ENCODE peak calls at places on chromosomes 16 and 17, in ten cellular contexts. O is neuronal stem cell, B is GM23338, F is HAP-1, G is AG04450, H is mucosa of descending colon, C is AG10803, E is endodermal cell, V is uterus, D is astrocyte of the spinal cord. T is an unnamed sample.

GRCh38 chr17:63848834-63849689 is 6.6 kb upstream of the SMARCD2 start:
- DNase-seq in B (peak), G (peak), E (peak), F (no peak), D (peak), H (peak), C (peak), O (peak), V (peak), T (peak)

GRCh38 chr16:56771558-56772279 is 41.8 kb downstream of the NUP93 start:
- DNase-seq in C (no peak), F (no peak), G (no peak), E (no peak), O (no peak), B (no peak), V (no peak), D (no peak), H (no peak), T (no peak)

GRCh38 chr17:28993013-28993600 is 12.7 kb downstream of the SEZ6 start:
- DNase-seq in D (no peak), G (no peak), F (no peak), B (no peak), C (no peak), E (no peak), V (no peak), H (no peak), O (no peak), T (no peak)

GRCh38 chr17:2421315-2422147 is 20.7 kb upstream of the MNT start:
- DNase-seq in D (no peak), C (no peak), F (no peak), G (no peak), O (no peak), B (peak), H (no peak), V (no peak), E (peak), T (no peak)

GRCh38 chr17:36592316-36592710 is 634 bp downstream of the DHRS11 start:
- DNase-seq in D (no peak), E (peak), V (no peak), B (peak), H (peak), G (no peak), C (no peak), O (peak), F (no peak), T (no peak)

GRCh38 chr17:74598346-74599022 is 6.4 kb upstream of the CD300LD start:
- DNase-seq in O (no peak), G (no peak), V (no peak), E (no peak), F (no peak), H (no peak), C (no peak), B (no peak), D (no peak), T (no peak)

GRCh38 chr16:2515180-2515803 is 1.5 kb downstream of the ATP6V0C start:
- DNase-seq in G (no peak), D (no peak), F (no peak), O (no peak), C (peak), E (peak), V (peak), H (no peak), B (no peak), T (no peak)

GRCh38 chr17:5943991-5944390 is 126.2 kb upstream of the WSCD1 start:
- DNase-seq in D (no peak), G (no peak), O (no peak), F (no peak), E (no peak), C (no peak), B (no peak), H (no peak), V (no peak), T (no peak)

GRCh38 chr17:18259621-18260331 is 686 bp upstream of the MIEF2 start:
- DNase-seq in D (no peak), F (no peak), B (no peak), G (no peak), C (peak), V (no peak), H (no peak), E (no peak), O (no peak), T (no peak)

GRCh38 chr17:41352597-41353366 is 2.2 kb upstream of the KRT33A start:
- DNase-seq in V (no peak), F (no peak), B (peak), O (no peak), C (no peak), H (no peak), D (no peak), E (peak), G (no peak), T (no peak)

GRCh38 chr16:47970291-47970931 is 185.4 kb downstream of the ABCC12 start:
- DNase-seq in V (no peak), B (peak), O (peak), F (peak), C (peak), D (peak), G (peak), E (peak), H (no peak), T (peak)

GRCh38 chr17:66944365-66945203 is 19.9 kb upstream of the CACNG4 start:
- DNase-seq in D (no peak), E (peak), V (no peak), C (no peak), F (no peak), B (peak), O (no peak), G (no peak), H (no peak), T (peak)

GRCh38 chr17:46876353-46876887 is 25.0 kb downstream of the WNT9B start:
- DNase-seq in B (peak), V (no peak), G (no peak), E (peak), H (peak), C (no peak), D (no peak), F (no peak), O (no peak), T (no peak)

GRCh38 chr16:56911771-56912541 is 20.0 kb upstream of the HERPUD1 start:
- DNase-seq in E (no peak), F (no peak), O (no peak), B (no peak), V (no peak), H (peak), C (peak), D (no peak), G (no peak), T (peak)

GRCh38 chr16:72094266-72094610 is 591 bp downstream of the DHX38 start:
- DNase-seq in V (no peak), G (no peak), F (no peak), H (peak), E (no peak), C (peak), B (peak), O (no peak), D (no peak), T (no peak)

GRCh38 chr17:42898147-42898807 is 2.3 kb upstream of the G6PC1 start:
- DNase-seq in G (no peak), H (no peak), D (no peak), O (no peak), C (no peak), V (no peak), E (peak), B (no peak), F (no peak), T (no peak)

GRCh38 chr17:82449136-82449882 is 1.2 kb downstream of the CYBC1 start:
- DNase-seq in B (peak), E (peak), C (no peak), V (no peak), D (no peak), H (peak), O (no peak), G (no peak), F (no peak), T (no peak)

GRCh38 chr16:84553873-84554399 is 49.5 kb upstream of the MEAK7 start:
- DNase-seq in G (no peak), O (no peak), F (no peak), V (no peak), E (no peak), D (no peak), B (no peak), C (no peak), H (no peak), T (no peak)

GRCh38 chr16:10616744-10617640 is 36.6 kb upstream of the EMP2 start:
- DNase-seq in C (peak), B (peak), D (peak), H (peak), O (no peak), E (peak), G (no peak), V (peak), F (no peak), T (peak)

GRCh38 chr17:1643293-1643998 is 2.1 kb downstream of the SCARF1 start:
- DNase-seq in C (peak), H (peak), D (no peak), B (peak), O (peak), G (no peak), E (peak), F (no peak), V (no peak), T (no peak)

GRCh38 chr16:50326835-50327465 is 41.8 kb downstream of the BRD7 start:
- DNase-seq in H (peak), E (peak), F (no peak), B (peak), G (no peak), D (peak), V (no peak), O (peak), C (peak), T (peak)

GRCh38 chr17:38981640-38982039 is 14.4 kb upstream of the FBXO47 start:
- DNase-seq in V (no peak), E (peak), D (no peak), G (no peak), H (no peak), B (no peak), F (no peak), O (no peak), C (peak), T (peak)

GRCh38 chr17:45222273-45222993 is 748 bp downstream of the FMNL1 start:
- DNase-seq in F (no peak), D (no peak), V (no peak), O (no peak), B (peak), G (no peak), H (no peak), C (no peak), E (peak), T (no peak)

GRCh38 chr17:80781188-80781577 is 210.5 kb upstream of the CHMP6 start:
- DNase-seq in V (no peak), B (no peak), G (no peak), C (no peak), H (no peak), E (no peak), D (no peak), O (no peak), F (no peak), T (no peak)

GRCh38 chr17:1511290-1511689 is 5.1 kb downstream of the INPP5K start:
- DNase-seq in V (no peak), D (no peak), O (no peak), E (no peak), F (no peak), C (no peak), G (no peak), H (no peak), B (no peak), T (peak)

GRCh38 chr16:48462146-48462740 is 77.0 kb upstream of the SIAH1 start:
- DNase-seq in E (no peak), F (no peak), G (no peak), O (no peak), V (no peak), C (no peak), B (no peak), H (no peak), D (no peak), T (peak)

GRCh38 chr16:65757064-65757463 is 609.4 kb upstream of the CDH5 start:
- DNase-seq in B (no peak), D (no peak), O (no peak), F (no peak), V (peak), H (no peak), C (no peak), E (no peak), G (no peak), T (peak)

GRCh38 chr16:66552288-66553143 is at the start of gene CKLF:
- DNase-seq in D (peak), B (peak), O (peak), F (peak), V (peak), G (peak), H (peak), E (peak), C (peak), T (peak)

GRCh38 chr17:2155482-2156051 is 100.7 kb downstream of the HIC1 start:
- DNase-seq in H (no peak), F (no peak), G (no peak), B (no peak), V (no peak), C (no peak), D (no peak), O (no peak), E (no peak), T (no peak)

GRCh38 chr17:42843358-42843934 is 934 bp upstream of the AOC2 start:
- DNase-seq in V (no peak), C (peak), D (peak), F (peak), G (peak), H (peak), O (no peak), E (peak), B (peak), T (peak)

GRCh38 chr16:68247400-68247799 is 2.2 kb downstream of the PLA2G15 start:
- DNase-seq in V (no peak), D (no peak), C (no peak), B (no peak), G (no peak), F (no peak), O (no peak), E (no peak), H (no peak), T (no peak)

GRCh38 chr16:68249361-68249760 is 4.2 kb downstream of the PLA2G15 start:
- DNase-seq in H (no peak), G (no peak), B (no peak), O (no peak), F (no peak), D (no peak), E (no peak), C (no peak), V (no peak), T (no peak)

GRCh38 chr16:68246121-68246520 is 948 bp downstream of the PLA2G15 start:
- DNase-seq in D (no peak), V (no peak), F (no peak), B (no peak), E (no peak), O (no peak), G (no peak), H (no peak), C (no peak), T (no peak)

GRCh38 chr16:68246671-68247070 is 1.5 kb downstream of the PLA2G15 start:
- DNase-seq in V (no peak), F (no peak), B (no peak), O (no peak), D (no peak), G (no peak), E (no peak), C (peak), H (no peak), T (no peak)

DNA sequence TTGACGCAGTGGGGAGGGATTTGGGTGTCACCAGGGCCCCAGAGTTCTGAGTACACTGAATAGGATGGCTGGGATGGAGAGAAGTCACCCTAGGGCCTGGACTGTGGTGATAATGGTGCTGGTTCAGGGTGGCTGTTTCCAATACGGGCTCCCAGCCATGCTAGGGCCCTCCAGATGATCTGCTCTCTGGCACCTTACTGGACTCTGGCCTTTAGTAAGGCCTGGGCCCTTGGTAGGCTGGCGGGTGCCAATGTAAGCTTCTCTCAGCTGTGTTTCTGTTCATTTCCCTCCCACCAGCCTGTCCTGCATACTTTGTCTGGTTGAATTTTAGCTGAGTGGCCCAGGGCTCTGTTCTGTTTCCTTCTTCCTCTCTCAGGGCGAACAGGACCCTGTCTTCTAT is 2.8 kb downstream of the PLA2G15 start:
- DNase-seq in E (no peak), V (no peak), F (no peak), B (no peak), C (no peak), H (no peak), G (no peak), O (no peak), D (no peak), T (no peak)
- H3K4me3 ChIP-seq in E (no peak), V (no peak), F (no peak), B (no peak), C (no peak), H (no peak), G (no peak), O (no peak), D (no peak), T (no peak)

GRCh38 chr16:919658-920631 is 50.8 kb downstream of the LMF1 start:
- DNase-seq in H (peak), O (no peak), V (no peak), G (no peak), C (peak), F (no peak), B (no peak), E (no peak), D (peak), T (peak)
- H3K4me3 ChIP-seq in H (no peak), O (no peak), V (no peak), G (no peak), C (no peak), F (no peak), B (no peak), E (no peak), D (no peak), T (no peak)

DNA sequence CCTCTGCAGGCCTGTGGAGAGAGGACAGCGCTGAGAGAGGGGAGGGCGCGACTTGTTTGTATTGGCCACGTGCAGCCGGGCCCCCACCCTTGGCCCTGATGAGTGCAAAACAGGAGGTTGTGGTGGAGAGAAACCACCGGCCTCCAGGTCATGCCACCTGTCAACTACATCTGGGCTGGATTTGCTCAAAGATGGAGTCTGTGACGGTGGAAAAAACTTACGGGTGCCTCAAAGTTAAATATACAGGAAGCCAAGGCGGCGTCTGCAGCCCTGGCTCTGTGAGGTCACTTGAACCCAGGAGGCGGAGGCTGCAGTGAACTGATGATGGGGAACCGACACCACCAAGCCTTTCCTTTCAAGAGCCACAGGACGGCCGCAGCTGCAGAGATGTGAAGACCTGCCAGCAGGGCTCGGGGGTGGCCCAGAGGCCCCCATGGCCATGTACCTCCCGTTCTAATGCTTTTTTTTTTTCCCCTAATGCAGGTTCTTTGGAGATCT is 15.6 kb downstream of the C16orf74 start:
- DNase-seq in F (no peak), G (no peak), E (no peak), H (peak), B (no peak), C (no peak), O (no peak), V (no peak), D (no peak), T (no peak)
- H3K4me3 ChIP-seq in F (no peak), G (no peak), E (no peak), H (no peak), B (no peak), C (no peak), O (no peak), V (no peak), D (no peak), T (no peak)

DNA sequence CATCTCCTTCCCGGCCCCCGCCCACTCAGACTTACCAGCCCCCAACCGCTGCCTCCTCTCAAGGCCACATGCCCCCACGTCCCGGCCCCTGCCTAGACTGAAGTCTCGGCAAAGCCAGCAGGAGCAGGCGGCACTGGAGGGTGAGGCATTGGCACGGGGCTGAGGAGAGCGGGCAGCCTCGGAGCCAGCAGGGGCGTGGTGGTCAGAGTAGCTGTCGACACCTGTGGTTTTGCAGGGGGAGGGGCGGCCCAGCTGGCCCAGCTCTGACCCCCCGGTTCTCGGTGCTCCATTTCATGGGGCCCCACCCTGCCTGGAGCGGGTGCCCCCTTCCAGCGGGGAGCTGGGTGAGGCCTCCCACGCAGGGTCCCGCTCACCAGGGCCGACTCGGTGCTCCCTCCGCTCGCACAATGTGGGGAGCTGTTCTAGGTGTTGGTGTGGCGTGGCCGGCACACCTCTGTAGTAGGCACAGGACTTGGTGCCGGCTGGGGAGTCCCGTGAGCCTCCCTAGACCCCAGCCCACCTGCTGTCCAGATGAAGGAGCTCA is 4.7 kb downstream of the CDH15 start:
- DNase-seq in C (no peak), F (no peak), V (no peak), G (no peak), O (no peak), D (no peak), H (no peak), B (no peak), E (no peak), T (no peak)
- H3K4me3 ChIP-seq in C (no peak), F (no peak), V (no peak), G (no peak), O (no peak), D (no peak), H (no peak), B (no peak), E (no peak), T (no peak)

DNA sequence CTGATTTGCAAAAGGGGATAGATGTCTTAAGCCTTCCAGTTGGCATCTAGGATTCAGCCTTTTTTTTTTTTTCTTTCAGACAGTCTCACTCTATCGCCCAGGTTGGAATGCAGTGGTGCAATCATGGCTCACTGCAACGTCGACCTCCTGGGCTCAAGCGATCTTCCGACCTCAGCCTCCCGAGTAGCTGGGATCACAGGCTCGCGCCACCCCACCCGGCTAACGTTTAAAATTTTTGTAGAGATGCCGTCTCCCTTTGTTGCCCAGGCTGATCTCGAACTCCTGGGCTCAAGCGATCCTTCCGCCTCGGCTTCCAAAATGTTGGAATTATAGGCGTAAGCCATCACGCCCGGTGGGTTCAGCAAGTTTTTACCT is 571 bp upstream of the CCP110 start:
- DNase-seq in H (peak), O (no peak), G (no peak), C (no peak), D (no peak), V (peak), E (no peak), F (no peak), B (peak), T (no peak)
- H3K4me3 ChIP-seq in H (no peak), O (no peak), G (no peak), C (no peak), D (no peak), V (no peak), E (peak), F (peak), B (peak), T (no peak)

DNA sequence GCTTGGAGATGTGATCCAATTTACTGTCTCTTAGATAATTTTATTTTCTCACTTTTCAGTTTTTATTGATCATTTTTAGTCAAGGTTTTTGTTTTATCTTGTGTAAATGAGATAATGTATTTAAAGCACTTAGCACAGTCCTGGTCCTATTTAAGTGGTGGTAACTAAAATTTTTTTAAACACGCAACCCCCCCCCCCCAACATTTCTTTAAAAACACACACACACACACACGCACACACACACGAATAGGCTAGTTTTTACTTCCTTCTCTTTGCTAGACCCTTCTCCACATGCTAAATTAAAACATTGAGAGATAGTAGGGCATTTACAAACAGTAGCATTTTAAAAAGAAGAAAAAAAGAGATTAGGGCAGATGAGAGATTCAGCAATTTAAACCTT is 4.9 kb downstream of the NFATC3 start:
- DNase-seq in V (no peak), H (no peak), O (no peak), E (no peak), C (no peak), B (no peak), D (no peak), G (no peak), F (no peak), T (no peak)
- H3K4me3 ChIP-seq in V (no peak), H (no peak), O (no peak), E (peak), C (no peak), B (no peak), D (no peak), G (no peak), F (no peak), T (no peak)

GRCh38 chr16:82301108-82301755 is 131.2 kb upstream of the MPHOSPH6 start:
- DNase-seq in C (no peak), B (no peak), O (no peak), D (no peak), H (no peak), F (no peak), G (no peak), V (no peak), E (no peak), T (no peak)
- H3K4me3 ChIP-seq in C (no peak), B (no peak), O (no peak), D (no peak), H (no peak), F (no peak), G (no peak), V (no peak), E (no peak), T (no peak)

GRCh38 chr17:78384479-78385175 is 6.2 kb downstream of the PGS1 start:
- DNase-seq in E (no peak), F (no peak), G (no peak), O (no peak), D (no peak), B (no peak), H (no peak), V (no peak), C (no peak), T (no peak)
- H3K4me3 ChIP-seq in E (no peak), F (no peak), G (no peak), O (no peak), D (no peak), B (no peak), H (no peak), V (no peak), C (no peak), T (no peak)

T was measured in fibroblast of pulmonary artery.